ENCODE peak calls at places on chromosome 9, in eight cellular contexts. D is naive thymus-derived CD8-positive, alpha-beta T cell; M is NCI-H524; F is fibroblast of lung; Z is NCI-H526 treated with DMSO at 0.1 percent for 48 hours; O is HFF-Myc; A is ureter; N is stimulated activated CD4-positive, alpha-beta T cell treated with anti-CD3 and anti-CD28 coated beads, Interleukin-2, amount 100 ng/mL, for 24 hours. X is an unnamed sample.

GRCh38 chr9:34592895-34593601 is 3.5 kb upstream of the CNTFR start:
- DNase-seq in D (no peak), M (peak; percentile 38), F (no peak), Z (peak; percentile 44), O (no peak), A (peak; percentile 82), N (no peak), X (no peak)

GRCh38 chr9:135039266-135039870 is 48.1 kb upstream of the OLFM1 start:
- DNase-seq in D (no peak), M (no peak), F (no peak), Z (no peak), O (no peak), A (no peak), N (no peak), X (no peak)

GRCh38 chr9:93633492-93634221 is 57.3 kb downstream of the PHF2 start:
- DNase-seq in D (no peak), M (no peak), F (no peak), Z (no peak), O (no peak), A (no peak), N (no peak), X (peak; percentile 20)

GRCh38 chr9:132548971-132549649 is 33.3 kb upstream of the BARHL1 start:
- DNase-seq in D (no peak), M (no peak), F (peak; percentile 12), Z (no peak), O (no peak), A (no peak), N (no peak), X (no peak)

GRCh38 chr9:74910036-74910435 is 22.3 kb upstream of the TRPM6 start:
- DNase-seq in D (no peak), M (no peak), F (no peak), Z (no peak), O (no peak), A (no peak), N (no peak), X (no peak)

GRCh38 chr9:34929506-34930102 is 28.5 kb upstream of the PHF24 start:
- DNase-seq in D (peak; percentile 1), M (peak; percentile 55), F (peak; percentile 14), Z (peak; percentile 14), O (peak; percentile 2), A (no peak), N (peak; percentile 34), X (peak; percentile 49)

GRCh38 chr9:76691761-76692313 is 72.4 kb upstream of the PCA3 start:
- DNase-seq in D (no peak), M (peak; percentile 58), F (no peak), Z (peak; percentile 19), O (no peak), A (no peak), N (no peak), X (no peak)

GRCh38 chr9:91494751-91495150 is 71.1 kb upstream of the NFIL3 start:
- DNase-seq in D (no peak), M (no peak), F (peak; percentile 59), Z (no peak), O (no peak), A (no peak), N (no peak), X (no peak)

GRCh38 chr9:76613980-76614379 is 150.3 kb upstream of the PCA3 start:
- DNase-seq in D (no peak), M (no peak), F (no peak), Z (no peak), O (no peak), A (no peak), N (no peak), X (no peak)

GRCh38 chr9:95206143-95206542 is 111.4 kb downstream of the FANCC start:
- DNase-seq in D (no peak), M (peak; percentile 48), F (peak; percentile 45), Z (no peak), O (no peak), A (no peak), N (no peak), X (no peak)

GRCh38 chr9:110452227-110452801 is 114.7 kb upstream of the TXNDC8 start:
- DNase-seq in D (no peak), M (no peak), F (no peak), Z (peak; percentile 1), O (no peak), A (no peak), N (no peak), X (no peak)

GRCh38 chr9:90053027-90053426 is 448.2 kb downstream of the GADD45G start:
- DNase-seq in D (no peak), M (peak; percentile 41), F (no peak), Z (no peak), O (no peak), A (no peak), N (no peak), X (no peak)

GRCh38 chr9:134597041-134597913 is 44.3 kb upstream of the COL5A1 start:
- DNase-seq in D (no peak), M (no peak), F (peak; percentile 79), Z (no peak), O (no peak), A (no peak), N (no peak), X (no peak)

GRCh38 chr9:127838375-127839078 is 15.9 kb downstream of the ENG start:
- DNase-seq in D (no peak), M (no peak), F (peak; percentile 95), Z (no peak), O (peak; percentile 36), A (peak; percentile 70), N (no peak), X (no peak)

GRCh38 chr9:19701274-19701673 is 87.6 kb downstream of the SLC24A2 start:
- DNase-seq in D (no peak), M (no peak), F (no peak), Z (no peak), O (no peak), A (no peak), N (no peak), X (no peak)

GRCh38 chr9:137611623-137612609 is 6.4 kb downstream of the ARRDC1 start:
- DNase-seq in D (no peak), M (no peak), F (peak; percentile 84), Z (no peak), O (no peak), A (peak; percentile 92), N (no peak), X (no peak)

GRCh38 chr9:68595868-68596267 is 55.2 kb upstream of the TMEM252 start:
- DNase-seq in D (no peak), M (no peak), F (no peak), Z (no peak), O (no peak), A (no peak), N (no peak), X (no peak)

GRCh38 chr9:68560131-68560844 is 19.6 kb upstream of the TMEM252 start:
- DNase-seq in D (peak; percentile 25), M (no peak), F (peak; percentile 6), Z (no peak), O (no peak), A (peak; percentile 64), N (peak; percentile 53), X (peak; percentile 53)

GRCh38 chr9:5945112-5945511 is 54.4 kb downstream of the MLANA start:
- DNase-seq in D (no peak), M (no peak), F (no peak), Z (no peak), O (no peak), A (no peak), N (no peak), X (no peak)

GRCh38 chr9:18905033-18905882 is 127.8 kb downstream of the SAXO1 start:
- DNase-seq in D (no peak), M (no peak), F (peak; percentile 81), Z (no peak), O (no peak), A (peak; percentile 6), N (no peak), X (no peak)

GRCh38 chr9:96020822-96021615 is 145.5 kb downstream of the ERCC6L2 start:
- DNase-seq in D (peak; percentile 57), M (peak; percentile 39), F (no peak), Z (no peak), O (no peak), A (no peak), N (peak; percentile 54), X (peak; percentile 64)

GRCh38 chr9:114513050-114513951 is 8.0 kb upstream of the WHRN start:
- DNase-seq in D (peak; percentile 40), M (no peak), F (no peak), Z (no peak), O (no peak), A (no peak), N (no peak), X (no peak)

GRCh38 chr9:8012986-8013385 is 213.4 kb upstream of the DMAC1 start:
- DNase-seq in D (no peak), M (no peak), F (no peak), Z (no peak), O (no peak), A (no peak), N (no peak), X (no peak)

GRCh38 chr9:137807721-137808703 is 69.6 kb upstream of the CACNA1B start:
- DNase-seq in D (peak; percentile 21), M (no peak), F (no peak), Z (no peak), O (no peak), A (no peak), N (no peak), X (no peak)

GRCh38 chr9:109307380-109308240 is 13.2 kb downstream of the EPB41L4B start:
- DNase-seq in D (no peak), M (peak; percentile 65), F (no peak), Z (no peak), O (no peak), A (no peak), N (no peak), X (no peak)

GRCh38 chr9:124654431-124654830 is 116.7 kb downstream of the NR6A1 start:
- DNase-seq in D (no peak), M (no peak), F (peak; percentile 52), Z (no peak), O (no peak), A (no peak), N (no peak), X (no peak)

GRCh38 chr9:131633491-131634031 is 88.2 kb downstream of the PRRT1B start:
- DNase-seq in D (no peak), M (no peak), F (peak; percentile 75), Z (no peak), O (no peak), A (no peak), N (no peak), X (no peak)

GRCh38 chr9:70013598-70014196 is 30.0 kb upstream of the MAMDC2 start:
- DNase-seq in D (no peak), M (peak; percentile 62), F (peak; percentile 94), Z (no peak), O (peak; percentile 93), A (no peak), N (no peak), X (no peak)

GRCh38 chr9:29475471-29475870 is 1902.2 kb upstream of the C9orf72 start:
- DNase-seq in D (no peak), M (no peak), F (no peak), Z (no peak), O (no peak), A (no peak), N (no peak), X (no peak)

GRCh38 chr9:110214090-110214489 is 6.1 kb upstream of the C9orf152 start:
- DNase-seq in D (no peak), M (no peak), F (peak; percentile 67), Z (no peak), O (no peak), A (no peak), N (no peak), X (no peak)

X was measured in GM13976.